ENCODE peak calls at places on chromosome 15, in seven cellular contexts. K is sigmoid colon, G is GM20000, E is RWPE1, P is transverse colon, I is A549, B is upper lobe of right lung. U is an unnamed sample.

GRCh38 chr15:25859838-25860645 is 3.1 kb downstream of the ATP10A start:
- DNase-seq in K (peak; percentile 78), G (no peak), E (no peak), P (no peak), I (no peak), B (no peak), U (peak; percentile 54)

GRCh38 chr15:50137330-50137761 is 18.3 kb upstream of the ATP8B4 start:
- DNase-seq in K (no peak), G (no peak), E (peak; percentile 88), P (no peak), I (peak; percentile 94), B (no peak), U (peak; percentile 77)

GRCh38 chr15:85865070-85865684 is 70.5 kb upstream of the KLHL25 start:
- DNase-seq in K (no peak), G (peak; percentile 19), E (peak; percentile 75), P (peak; percentile 17), I (peak; percentile 67), B (no peak), U (peak; percentile 14)

GRCh38 chr15:49188933-49189332 is 18.9 kb downstream of the GALK2 start:
- DNase-seq in K (no peak), G (no peak), E (no peak), P (no peak), I (no peak), B (no peak), U (no peak)

GRCh38 chr15:67083135-67083766 is 17.8 kb downstream of the SMAD3 start:
- DNase-seq in K (no peak), G (no peak), E (no peak), P (no peak), I (no peak), B (no peak), U (no peak)

GRCh38 chr15:96294766-96295165 is 35.7 kb upstream of the NR2F2 start:
- DNase-seq in K (no peak), G (no peak), E (no peak), P (no peak), I (no peak), B (no peak), U (no peak)

GRCh38 chr15:78640840-78641733 is at the start of gene CHRNB4:
- DNase-seq in K (no peak), G (no peak), E (peak; percentile 59), P (peak; percentile 42), I (no peak), B (no peak), U (peak; percentile 35)

GRCh38 chr15:67331676-67332075 is 77.1 kb downstream of the IQCH start:
- DNase-seq in K (no peak), G (no peak), E (no peak), P (no peak), I (no peak), B (no peak), U (no peak)

GRCh38 chr15:68213991-68214837 is 9.1 kb upstream of the CALML4 start:
- DNase-seq in K (peak; percentile 52), G (no peak), E (no peak), P (no peak), I (no peak), B (no peak), U (no peak)

GRCh38 chr15:78440375-78441373 is 2.7 kb downstream of the IREB2 start:
- DNase-seq in K (no peak), G (no peak), E (no peak), P (no peak), I (no peak), B (no peak), U (peak; percentile 57)

GRCh38 chr15:69074011-69074842 is 59.7 kb downstream of the NOX5 start:
- DNase-seq in K (peak; percentile 69), G (no peak), E (peak; percentile 56), P (peak; percentile 75), I (peak; percentile 86), B (peak; percentile 80), U (no peak)

GRCh38 chr15:101288905-101289513 is 6.0 kb downstream of the SNRPA1 start:
- DNase-seq in K (no peak), G (peak; percentile 52), E (peak; percentile 59), P (no peak), I (peak; percentile 73), B (no peak), U (no peak)

GRCh38 chr15:58957101-58957973 is 23.9 kb upstream of the SLTM start:
- DNase-seq in K (no peak), G (peak; percentile 56), E (peak; percentile 58), P (peak; percentile 48), I (peak; percentile 88), B (no peak), U (peak; percentile 72)

GRCh38 chr15:90588427-90588826 is 58.7 kb downstream of the CRTC3 start:
- DNase-seq in K (no peak), G (no peak), E (no peak), P (no peak), I (peak; percentile 41), B (no peak), U (no peak)

GRCh38 chr15:58611731-58612676 is 137.5 kb downstream of the ADAM10 start:
- DNase-seq in K (no peak), G (no peak), E (no peak), P (peak; percentile 48), I (no peak), B (no peak), U (no peak)

DNA sequence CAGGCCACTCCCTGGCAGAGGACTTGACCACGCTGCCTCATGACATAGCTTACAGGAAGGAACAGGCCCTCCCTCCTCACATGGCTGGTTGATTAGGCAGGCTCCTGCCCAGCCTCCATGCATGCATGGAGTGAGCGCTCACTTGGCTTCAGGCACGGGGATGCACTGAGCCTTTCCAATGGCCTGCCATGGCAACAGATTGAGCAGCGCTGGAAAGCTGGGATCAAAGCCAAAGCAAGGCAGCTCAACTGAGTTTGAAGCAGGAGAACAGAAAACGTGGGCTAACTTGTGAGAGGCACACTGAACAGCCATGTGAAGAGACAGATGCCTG is 5.9 kb upstream of the GRAMD2A start:
- DNase-seq in K (peak; percentile 84), G (no peak), E (peak; percentile 98), P (no peak), I (peak; percentile 45), B (no peak), U (no peak)
- TF ChIP-seq CTCF in K (no peak), G (no peak), E (no peak), P (no peak), I (no peak), B (no peak), U (no peak)

GRCh38 chr15:64162869-64163661 is at the start of gene PPIB:
- DNase-seq in K (peak; percentile 99), G (peak; percentile 97), E (peak; percentile 98), P (peak; percentile 98), I (peak; percentile 98), B (peak; percentile 100), U (peak; percentile 98)
- TF ChIP-seq CTCF in K (no peak), G (peak; percentile 23), E (peak; percentile 87), P (peak; percentile 43), I (peak; percentile 51), B (peak; percentile 51), U (no peak)

DNA sequence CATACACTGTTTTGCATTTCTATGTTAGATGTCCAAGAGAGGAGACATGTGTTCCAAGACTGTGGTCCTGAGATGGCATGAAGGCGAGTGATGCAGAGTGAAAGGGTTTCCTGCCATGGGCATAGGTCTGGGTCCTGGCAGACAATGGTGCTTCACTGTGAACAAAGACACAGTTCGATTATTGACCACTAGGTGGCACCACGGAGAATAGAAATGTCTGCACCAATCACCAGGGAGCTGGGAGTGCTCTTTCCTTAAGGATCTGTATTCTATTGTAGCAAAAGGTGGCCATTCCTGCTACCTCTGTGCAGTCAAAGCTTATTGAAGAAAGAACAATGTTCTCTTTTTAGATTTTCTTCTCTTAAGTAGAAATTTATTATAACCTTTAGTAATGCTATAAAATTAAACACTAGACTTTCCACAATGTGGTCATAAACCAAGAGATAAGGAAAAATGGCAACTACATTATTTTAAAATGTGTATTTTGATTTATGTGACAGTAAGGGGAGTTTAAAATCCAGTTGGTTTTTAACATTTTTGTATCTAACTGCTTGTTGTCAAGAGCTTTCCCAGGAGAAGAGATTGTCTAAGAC is 88.7 kb downstream of the GABRG3 start:
- DNase-seq in K (no peak), G (peak; percentile 25), E (peak; percentile 28), P (no peak), I (peak; percentile 75), B (no peak), U (peak; percentile 49)
- TF ChIP-seq CTCF in K (no peak), G (no peak), E (peak; percentile 58), P (no peak), I (peak; percentile 55), B (peak; percentile 66), U (peak; percentile 68)

GRCh38 chr15:37814847-37815246 is 119.6 kb upstream of the TMCO5A start:
- DNase-seq in K (no peak), G (no peak), E (no peak), P (no peak), I (no peak), B (no peak), U (no peak)

GRCh38 chr15:37806808-37807207 is 127.6 kb upstream of the TMCO5A start:
- DNase-seq in K (no peak), G (no peak), E (no peak), P (no peak), I (no peak), B (no peak), U (no peak)

GRCh38 chr15:37813306-37813705 is 121.1 kb upstream of the TMCO5A start:
- DNase-seq in K (no peak), G (no peak), E (no peak), P (no peak), I (no peak), B (no peak), U (no peak)

DNA sequence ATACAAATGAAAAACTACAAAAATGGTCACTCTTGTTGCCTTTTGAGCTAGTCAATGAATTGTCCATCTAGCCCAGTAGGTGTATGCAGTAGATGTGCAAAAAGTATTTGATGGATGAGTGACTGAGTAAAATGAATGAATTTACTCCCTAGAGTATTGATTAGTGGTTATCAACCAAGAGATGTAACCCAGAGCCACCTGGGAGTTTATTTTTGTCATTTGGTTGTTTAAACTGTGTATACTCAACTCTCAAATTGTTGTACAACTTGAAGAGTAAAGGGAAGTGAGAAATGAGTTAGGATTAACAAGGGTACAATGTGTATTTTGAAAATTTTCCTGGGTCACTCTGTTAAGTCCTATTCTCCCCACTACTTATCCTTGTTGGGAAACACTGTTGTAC is 124.1 kb upstream of the TMCO5A start:
- DNase-seq in K (no peak), G (no peak), E (no peak), P (no peak), I (no peak), B (no peak), U (no peak)
- TF ChIP-seq CTCF in K (no peak), G (no peak), E (no peak), P (no peak), I (no peak), B (no peak), U (no peak)

DNA sequence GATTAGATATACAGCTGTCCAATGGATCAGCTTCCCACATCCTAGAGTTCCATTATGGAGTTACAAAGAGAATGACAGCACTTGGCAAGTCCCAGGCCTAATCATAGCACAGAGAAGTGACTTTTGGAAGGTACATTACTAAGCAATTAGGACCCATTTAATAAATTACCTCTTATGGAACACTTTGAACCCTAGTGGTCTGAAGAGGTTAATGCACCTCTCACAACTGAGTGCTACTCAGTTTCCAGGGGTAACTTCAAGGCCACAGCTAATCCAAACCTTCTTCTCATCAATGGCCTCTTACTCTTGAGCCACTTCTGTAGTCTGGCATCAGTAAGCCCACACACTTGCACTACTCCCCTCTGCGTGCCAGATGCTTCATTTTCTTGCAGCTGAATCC is 34.9 kb upstream of the MEIS2 start:
- DNase-seq in K (no peak), G (no peak), E (peak; percentile 17), P (no peak), I (no peak), B (no peak), U (no peak)
- TF ChIP-seq CTCF in K (no peak), G (no peak), E (no peak), P (no peak), I (no peak), B (no peak), U (no peak)

U was measured in activated CD8-positive, alpha-beta T cell treated with anti-CD3 and anti-CD28 coated beads for 36 hours.